ENCODE peak calls at places on chromosomes 3 and 15, in eight cellular contexts. K, R, D, Z, P, B, C and U are unnamed samples.

GRCh38 chr15:90545095-90545494 is 15.4 kb downstream of the CRTC3 start:
- DNase-seq in R (no peak), P (no peak), B (no peak), D (no peak), K (no peak), C (no peak), Z (no peak), U (no peak)

GRCh38 chr3:65953881-65954733 is 84.6 kb downstream of the MAGI1 start:
- DNase-seq in K (peak; percentile 7), C (no peak), B (no peak), Z (no peak), D (peak; percentile 55), P (no peak), R (peak; percentile 79), U (no peak)

GRCh38 chr3:50913279-50913678 is 238.6 kb downstream of the DOCK3 start:
- DNase-seq in C (no peak), D (no peak), K (no peak), R (no peak), P (no peak), Z (no peak), B (no peak), U (no peak)

GRCh38 chr15:69749797-69750196 is 297.2 kb downstream of the RPLP1 start:
- DNase-seq in P (peak; percentile 41), D (no peak), Z (no peak), K (no peak), B (no peak), C (no peak), R (no peak), U (peak; percentile 82)

GRCh38 chr15:52288051-52288942 is 7.3 kb downstream of the MYO5C start:
- DNase-seq in C (no peak), R (no peak), P (no peak), Z (no peak), K (peak; percentile 21), D (peak; percentile 46), B (no peak), U (no peak)

GRCh38 chr15:74283366-74283765 is 47.2 kb downstream of the CCDC33 start:
- DNase-seq in R (no peak), D (no peak), P (no peak), B (no peak), Z (no peak), C (no peak), K (no peak), U (no peak)

GRCh38 chr3:155772801-155773200 is 27.9 kb upstream of the PLCH1 start:
- DNase-seq in D (no peak), Z (no peak), R (no peak), P (no peak), K (no peak), C (no peak), B (no peak), U (no peak)

GRCh38 chr15:61621146-61621545 is 392.0 kb upstream of the RORA start:
- DNase-seq in K (peak; percentile 39), P (peak; percentile 36), B (no peak), C (no peak), Z (peak; percentile 65), R (no peak), D (no peak), U (peak; percentile 62)

GRCh38 chr3:148880681-148881080 is 15.6 kb downstream of the CPA3 start:
- DNase-seq in P (peak; percentile 17), C (no peak), B (no peak), Z (peak; percentile 49), R (peak; percentile 19), D (peak; percentile 21), K (peak; percentile 39), U (peak; percentile 56)

GRCh38 chr3:101120039-101120438 is 126.8 kb upstream of the ABI3BP start:
- DNase-seq in B (no peak), R (no peak), Z (no peak), C (no peak), K (no peak), D (no peak), P (no peak), U (no peak)

GRCh38 chr15:100879461-100880138 is at the start of gene ALDH1A3:
- DNase-seq in Z (peak; percentile 52), K (peak; percentile 8), D (peak; percentile 70), R (no peak), P (no peak), C (no peak), B (no peak), U (no peak)

GRCh38 chr15:83733206-83733605 is 79.3 kb downstream of the ADAMTSL3 start:
- DNase-seq in D (peak; percentile 93), Z (no peak), P (no peak), C (no peak), K (no peak), R (peak; percentile 93), B (no peak), U (no peak)

GRCh38 chr3:152235709-152236298 is 32.9 kb upstream of the MBNL1 start:
- DNase-seq in C (no peak), D (peak; percentile 51), Z (no peak), B (no peak), K (no peak), R (peak; percentile 86), P (no peak), U (no peak)

GRCh38 chr15:84658788-84659411 is 901 bp upstream of the NMB start:
- DNase-seq in C (no peak), B (no peak), D (no peak), Z (no peak), K (no peak), R (no peak), P (no peak), U (peak; percentile 63)

GRCh38 chr15:57472861-57473260 is 96.6 kb downstream of the CGNL1 start:
- DNase-seq in C (no peak), D (peak; percentile 31), B (no peak), Z (no peak), K (no peak), P (no peak), R (no peak), U (no peak)

GRCh38 chr3:48422691-48423090 is 7.2 kb downstream of the PLXNB1 start:
- DNase-seq in K (no peak), C (no peak), R (no peak), B (no peak), Z (no peak), P (no peak), D (no peak), U (no peak)

GRCh38 chr15:64149424-64150235 is 1.9 kb upstream of the SNX22 start:
- DNase-seq in K (peak; percentile 40), C (no peak), R (no peak), Z (peak; percentile 64), D (no peak), P (peak; percentile 50), B (no peak), U (peak; percentile 71)

GRCh38 chr3:2735392-2735894 is 374.7 kb downstream of the IL5RA start:
- DNase-seq in Z (no peak), P (no peak), K (no peak), D (no peak), C (no peak), B (no peak), R (no peak), U (no peak)

GRCh38 chr3:42746455-42747450 is 26.3 kb downstream of the CCDC13 start:
- DNase-seq in B (no peak), D (peak; percentile 16), Z (peak; percentile 22), C (no peak), P (no peak), R (no peak), K (no peak), U (no peak)